ENCODE peak calls at places on chromosomes 1 and 21, in ten cellular contexts. Q is MM.1S, B is dorsolateral prefrontal cortex, M is tibial artery, T is psoas muscle, A is esophagus squamous epithelium, U is PC-9, P is ovary, G is tibial nerve, I is uterus. K is an unnamed sample. For H3K27me3, the result is how much of the 10 kb centered on the place peaks cover.

GRCh38 chr1:228293393-228293792 is 85.5 kb downstream of the OBSCN start:
- DNase-seq in Q (no peak), B (no peak), M (no peak), T (peak), A (no peak), U (no peak), P (no peak), G (no peak), I (no peak), K (no peak)

GRCh38 chr1:78095618-78096416 is 50.1 kb downstream of the GIPC2 start:
- DNase-seq in Q (no peak), B (no peak), M (no peak), T (no peak), A (no peak), U (no peak), P (no peak), G (no peak), I (no peak), K (no peak)

GRCh38 chr1:5648410-5649165 is 343.6 kb downstream of the NPHP4 start:
- DNase-seq in Q (no peak), B (no peak), M (no peak), T (no peak), A (no peak), U (peak), P (no peak), G (no peak), I (no peak), K (no peak)

GRCh38 chr1:239951518-239952130 is 140.1 kb upstream of the FMN2 start:
- DNase-seq in Q (peak), B (peak), M (no peak), T (peak), A (no peak), U (peak), P (peak), G (peak), I (no peak), K (no peak)

GRCh38 chr21:46194374-46195334 is 10.4 kb upstream of the SPATC1L start:
- DNase-seq in Q (no peak), B (no peak), M (peak), T (no peak), A (no peak), U (no peak), P (no peak), G (peak), I (peak), K (peak)

GRCh38 chr1:153428073-153428638 is 11.8 kb downstream of the S100A7A start:
- DNase-seq in Q (peak), B (no peak), M (no peak), T (no peak), A (no peak), U (no peak), P (no peak), G (no peak), I (no peak), K (no peak)

GRCh38 chr1:150010388-150011115 is at the start of gene OTUD7B:
- DNase-seq in Q (peak), B (peak), M (peak), T (peak), A (peak), U (peak), P (peak), G (peak), I (peak), K (peak)

GRCh38 chr1:38064232-38064903 is 17.8 kb upstream of the POU3F1 start:
- DNase-seq in Q (no peak), B (no peak), M (no peak), T (no peak), A (no peak), U (no peak), P (no peak), G (no peak), I (no peak), K (no peak)

GRCh38 chr1:162230096-162230495 is 146.6 kb downstream of the SPATA46 start:
- DNase-seq in Q (no peak), B (no peak), M (no peak), T (no peak), A (no peak), U (no peak), P (no peak), G (no peak), I (no peak), K (no peak)

GRCh38 chr1:198519639-198520501 is 20.6 kb downstream of the ATP6V1G3 start:
- DNase-seq in Q (no peak), B (no peak), M (no peak), T (no peak), A (no peak), U (no peak), P (no peak), G (no peak), I (no peak), K (no peak)

GRCh38 chr1:25478633-25479032 is 47.9 kb downstream of the MACO1 start:
- DNase-seq in Q (no peak), B (no peak), M (no peak), T (no peak), A (no peak), U (peak), P (no peak), G (no peak), I (no peak), K (no peak)
- H3K27me3 ChIP-seq in Q (under half), B (under half), M (under half), T (under half), A (under half), U (under half), P (under half), G (under half), I (under half), K (under half)

GRCh38 chr1:21090460-21090859 is 86.2 kb downstream of the EIF4G3 start:
- DNase-seq in Q (no peak), B (no peak), M (no peak), T (no peak), A (no peak), U (no peak), P (no peak), G (no peak), I (no peak), K (no peak)

GRCh38 chr1:21089299-21089698 is 87.4 kb downstream of the EIF4G3 start:
- DNase-seq in Q (no peak), B (no peak), M (no peak), T (no peak), A (no peak), U (no peak), P (no peak), G (no peak), I (no peak), K (no peak)

GRCh38 chr1:21084111-21084510 is 92.6 kb downstream of the EIF4G3 start:
- DNase-seq in Q (no peak), B (no peak), M (no peak), T (no peak), A (no peak), U (no peak), P (no peak), G (no peak), I (no peak), K (no peak)

GRCh38 chr1:21089711-21090110 is 87.0 kb downstream of the EIF4G3 start:
- DNase-seq in Q (no peak), B (no peak), M (no peak), T (no peak), A (no peak), U (no peak), P (no peak), G (no peak), I (no peak), K (no peak)
- H3K27ac ChIP-seq in Q (no peak), B (no peak), M (no peak), T (no peak), A (no peak), U (no peak), P (no peak), G (no peak), I (no peak), K (no peak)

GRCh38 chr1:223137402-223138100 is 5.5 kb downstream of the TLR5 start:
- DNase-seq in Q (no peak), B (no peak), M (no peak), T (no peak), A (no peak), U (peak), P (peak), G (no peak), I (no peak), K (no peak)
- TF ChIP-seq CTCF in Q (no peak), B (no peak), M (no peak), T (no peak), A (no peak), U (no peak), P (no peak), G (no peak), I (no peak), K (no peak)

GRCh38 chr21:35646606-35647005 is 413.7 kb downstream of the SETD4 start:
- DNase-seq in Q (no peak), B (no peak), M (no peak), T (no peak), A (no peak), U (no peak), P (no peak), G (no peak), I (no peak), K (no peak)
- H3K27me3 ChIP-seq in Q (under half), B (under half), M (under half), T (under half), A (under half), U (under half), P (under half), G (under half), I (under half), K (under half)

GRCh38 chr1:207810606-207811295 is 58.9 kb downstream of the CD46 start:
- DNase-seq in Q (no peak), B (peak), M (peak), T (no peak), A (no peak), U (no peak), P (no peak), G (no peak), I (no peak), K (no peak)

GRCh38 chr1:207811319-207811718 is 59.5 kb downstream of the CD46 start:
- DNase-seq in Q (no peak), B (peak), M (peak), T (no peak), A (no peak), U (no peak), P (no peak), G (no peak), I (no peak), K (no peak)

GRCh38 chr1:207813513-207813881 is 61.6 kb downstream of the CD46 start:
- DNase-seq in Q (no peak), B (no peak), M (peak), T (no peak), A (no peak), U (no peak), P (no peak), G (no peak), I (no peak), K (no peak)

GRCh38 chr1:207812778-207813512 is 61.1 kb downstream of the CD46 start:
- DNase-seq in Q (no peak), B (no peak), M (peak), T (no peak), A (no peak), U (no peak), P (no peak), G (no peak), I (no peak), K (no peak)

DNA sequence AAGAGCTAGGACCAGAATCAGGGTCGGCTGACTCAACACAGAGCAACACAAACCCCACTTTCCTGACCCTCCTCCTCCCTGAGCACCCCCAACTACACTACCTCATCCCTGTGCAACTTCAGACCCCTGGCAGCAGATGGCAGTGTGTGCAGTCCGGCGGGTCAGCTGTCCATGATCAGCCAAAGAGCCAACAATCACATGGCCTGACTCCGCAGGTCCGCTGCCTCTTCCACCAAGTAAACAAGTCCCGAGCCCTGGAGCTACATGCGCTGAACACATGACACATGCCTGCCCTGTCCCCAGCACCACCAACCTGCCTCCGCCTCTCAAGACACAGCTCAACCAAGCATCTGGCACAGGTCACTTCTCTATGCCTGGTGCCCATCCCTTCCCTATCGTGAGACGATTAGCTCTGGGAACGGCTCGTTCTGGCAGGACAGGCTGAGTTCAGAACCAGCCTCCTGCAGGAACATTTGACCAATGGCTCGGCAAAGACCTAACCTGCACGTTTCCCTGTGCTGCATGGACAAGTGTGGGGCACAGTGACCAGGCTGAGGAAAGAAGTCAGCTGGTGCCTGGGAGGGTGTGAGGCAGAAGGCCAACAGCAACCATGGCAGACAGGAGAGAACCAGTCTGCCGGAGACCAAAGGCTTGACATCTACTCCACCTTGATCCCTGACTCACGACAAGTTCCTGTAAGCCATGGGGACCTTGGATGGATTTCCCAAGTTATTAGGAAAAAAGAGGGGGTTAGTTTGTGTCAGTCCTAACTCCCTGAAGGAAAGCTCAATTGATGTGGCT is 60.3 kb downstream of the CD46 start:
- DNase-seq in Q (no peak), B (peak), M (peak), T (peak), A (no peak), U (no peak), P (peak), G (peak), I (peak), K (no peak)
- H3K27ac ChIP-seq in Q (no peak), B (peak), M (peak), T (peak), A (peak), U (no peak), P (peak), G (peak), I (peak), K (no peak)

DNA sequence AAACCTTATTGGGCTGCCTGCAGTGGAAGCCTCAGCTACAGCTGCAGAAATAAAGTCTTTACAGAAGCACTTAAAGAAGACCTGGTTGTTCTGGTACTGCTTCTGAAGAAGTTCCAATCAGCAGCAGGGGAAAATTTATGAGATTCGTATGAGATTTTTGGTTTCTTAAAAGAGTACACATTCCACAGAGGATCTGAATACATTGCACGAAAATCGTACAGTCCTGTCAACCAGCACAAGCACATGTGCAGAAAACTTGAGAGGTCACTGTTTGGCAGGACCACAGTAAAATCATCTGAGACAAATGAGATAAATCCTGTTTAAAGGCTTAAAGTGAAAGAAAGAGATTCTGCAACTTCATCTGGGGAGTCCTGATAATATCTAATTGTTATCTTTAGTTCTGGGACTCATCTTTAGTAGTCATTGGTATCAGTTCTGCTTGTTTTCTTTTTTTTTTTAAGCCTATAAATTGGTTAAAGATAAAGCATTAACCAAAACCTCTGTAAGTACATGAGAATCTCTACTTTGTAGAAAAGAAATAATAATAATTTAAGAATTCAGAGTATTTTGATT is 109.8 kb upstream of the ADGRL2 start:
- DNase-seq in Q (no peak), B (no peak), M (no peak), T (no peak), A (no peak), U (no peak), P (no peak), G (no peak), I (no peak), K (no peak)
- TF ChIP-seq CTCF in Q (no peak), B (no peak), M (no peak), T (no peak), A (no peak), U (no peak), P (no peak), G (no peak), I (no peak), K (no peak)

GRCh38 chr1:20558180-20558579 is 5.8 kb downstream of the FAM43B start:
- DNase-seq in Q (no peak), B (no peak), M (no peak), T (no peak), A (no peak), U (no peak), P (no peak), G (no peak), I (no peak), K (no peak)
- H3K27me3 ChIP-seq in Q (half or more), B (under half), M (under half), T (under half), A (under half), U (under half), P (under half), G (half or more), I (under half), K (under half)

DNA sequence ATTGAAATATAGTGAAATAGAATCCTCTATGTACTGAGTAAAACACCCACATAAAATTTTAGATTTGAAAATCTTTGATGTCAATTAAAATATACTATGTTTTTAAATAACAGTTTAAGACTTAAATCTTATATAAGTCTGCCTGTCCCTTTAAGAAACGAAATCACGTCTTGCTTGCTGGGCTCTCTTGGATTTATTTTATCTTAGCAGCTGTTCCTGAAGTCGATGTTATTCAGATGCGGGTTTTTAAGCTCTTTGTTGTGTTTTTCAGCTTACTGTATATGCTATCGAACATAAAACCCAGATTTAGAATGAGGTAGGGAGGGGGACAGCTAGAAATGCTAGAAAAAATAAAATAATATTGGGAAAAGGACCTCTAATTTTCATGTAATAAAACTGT is 11.1 kb upstream of the SSX2IP start:
- DNase-seq in Q (no peak), B (no peak), M (no peak), T (no peak), A (no peak), U (no peak), P (no peak), G (no peak), I (no peak), K (no peak)
- H3K27ac ChIP-seq in Q (no peak), B (no peak), M (peak), T (no peak), A (no peak), U (no peak), P (no peak), G (no peak), I (peak), K (no peak)

GRCh38 chr1:225961659-225962439 is 20.8 kb upstream of the LEFTY2 start:
- DNase-seq in Q (no peak), B (no peak), M (peak), T (no peak), A (no peak), U (no peak), P (no peak), G (no peak), I (no peak), K (no peak)
- TF ChIP-seq CTCF in Q (no peak), B (no peak), M (no peak), T (no peak), A (no peak), U (no peak), P (no peak), G (no peak), I (no peak), K (no peak)

GRCh38 chr1:31865728-31866449 is 50.1 kb upstream of the SPOCD1 start:
- DNase-seq in Q (no peak), B (no peak), M (no peak), T (no peak), A (no peak), U (no peak), P (no peak), G (no peak), I (no peak), K (no peak)
- H3K27me3 ChIP-seq in Q (under half), B (under half), M (under half), T (under half), A (under half), U (under half), P (under half), G (under half), I (under half), K (under half)